ENCODE peak calls at places on chromosomes 4 and X, in six cellular contexts. O is HepG2, U is trophoblast cell, I is fibroblast of lung, F is GM23248, J is HCT116. A is an unnamed sample.

GRCh38 chr4:147312376-147313046 is 168.4 kb upstream of the EDNRA start:
- DNase-seq in O (no peak), U (no peak), I (peak), F (peak), J (no peak), A (no peak)

GRCh38 chr4:42570221-42570620 is 86.7 kb downstream of the ATP8A1 start:
- DNase-seq in O (no peak), U (no peak), I (no peak), F (no peak), J (no peak), A (peak)

GRCh38 chr4:173468314-173468713 is 61.7 kb downstream of the HAND2 start:
- DNase-seq in O (no peak), U (no peak), I (no peak), F (no peak), J (no peak), A (no peak)

GRCh38 chr4:83043801-83044407 is 8.9 kb downstream of the COPS4 start:
- DNase-seq in O (no peak), U (no peak), I (peak), F (peak), J (no peak), A (no peak)

GRCh38 chr4:80336582-80336981 is 1.1 kb downstream of the CFAP299 start:
- DNase-seq in O (peak), U (peak), I (peak), F (peak), J (peak), A (peak)

GRCh38 chr4:168631241-168632151 is 134.6 kb downstream of the PALLD start:
- DNase-seq in O (no peak), U (peak), I (peak), F (peak), J (no peak), A (peak)

GRCh38 chr4:182975806-182976205 is 58.6 kb upstream of the DCTD start:
- DNase-seq in O (no peak), U (peak), I (peak), F (peak), J (peak), A (no peak)

GRCh38 chrX:39677987-39678840 is 419.5 kb downstream of the BCOR start:
- DNase-seq in O (no peak), U (no peak), I (no peak), F (no peak), J (no peak), A (no peak)

GRCh38 chrX:39619182-39620009 is 478.4 kb downstream of the BCOR start:
- DNase-seq in O (no peak), U (peak), I (no peak), F (no peak), J (no peak), A (peak)

GRCh38 chrX:1925053-1925481 is 310.2 kb downstream of the ASMT start:
- DNase-seq in O (no peak), U (no peak), I (no peak), F (no peak), J (no peak), A (peak)

GRCh38 chr4:148808416-148808815 is 366.2 kb upstream of the NR3C2 start:
- DNase-seq in O (no peak), U (no peak), I (no peak), F (no peak), J (no peak), A (no peak)

GRCh38 chr4:74202062-74202586 is 44.2 kb downstream of the MTHFD2L start:
- DNase-seq in O (peak), U (no peak), I (peak), F (no peak), J (no peak), A (peak)

GRCh38 chr4:126023946-126024345 is 709.2 kb downstream of the FAT4 start:
- DNase-seq in O (no peak), U (peak), I (peak), F (peak), J (no peak), A (no peak)

GRCh38 chr4:88007304-88008132 is at the start of gene PKD2:
- DNase-seq in O (no peak), U (peak), I (peak), F (peak), J (peak), A (peak)

GRCh38 chr4:95637047-95637600 is 88.4 kb upstream of the UNC5C start:
- DNase-seq in O (no peak), U (peak), I (peak), F (no peak), J (no peak), A (peak)

GRCh38 chr4:153916273-153916755 is 127.4 kb upstream of the SFRP2 start:
- DNase-seq in O (no peak), U (no peak), I (no peak), F (peak), J (no peak), A (no peak)

GRCh38 chr4:127778102-127778501 is 4.0 kb upstream of the HSPA4L start:
- DNase-seq in O (peak), U (no peak), I (no peak), F (no peak), J (no peak), A (no peak)

GRCh38 chr4:155974476-155974749 is 20.7 kb upstream of the CTSO start:
- DNase-seq in O (no peak), U (no peak), I (no peak), F (no peak), J (no peak), A (no peak)

GRCh38 chr4:26150948-26151347 is 169.9 kb upstream of the RBPJ start:
- DNase-seq in O (no peak), U (peak), I (peak), F (peak), J (no peak), A (no peak)

GRCh38 chrX:70359458-70359857 is 63.7 kb upstream of the GDPD2 start:
- DNase-seq in O (no peak), U (no peak), I (no peak), F (no peak), J (no peak), A (no peak)

GRCh38 chrX:70354726-70355125 is 64.8 kb downstream of the KIF4A start:
- DNase-seq in O (no peak), U (no peak), I (no peak), F (no peak), J (no peak), A (no peak)

DNA sequence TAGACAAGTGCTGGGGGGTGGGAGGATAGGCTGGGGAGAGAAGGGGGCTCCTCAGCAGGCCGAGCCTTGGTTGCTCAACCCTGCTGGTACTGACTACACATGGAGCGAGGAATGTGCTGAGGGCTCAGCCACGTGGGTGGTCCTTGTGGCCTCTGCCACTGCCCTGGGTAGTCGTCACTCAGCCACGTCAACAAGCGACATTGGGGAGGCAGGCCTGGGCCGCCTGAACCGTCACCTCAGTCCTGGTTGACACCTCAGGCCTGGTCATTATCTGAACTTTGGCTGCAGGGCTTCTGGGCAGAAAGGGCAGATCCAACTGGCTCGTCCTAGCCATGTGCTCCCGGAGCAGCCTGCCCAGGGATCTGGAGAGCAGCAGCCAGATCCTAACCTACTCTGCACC is 62.7 kb upstream of the GDPD2 start:
- DNase-seq in O (no peak), U (peak), I (no peak), F (no peak), J (no peak), A (no peak)
- H3K4me2 ChIP-seq in O (no peak), U (no peak), I (no peak), F (no peak), J (no peak), A (no peak)

DNA sequence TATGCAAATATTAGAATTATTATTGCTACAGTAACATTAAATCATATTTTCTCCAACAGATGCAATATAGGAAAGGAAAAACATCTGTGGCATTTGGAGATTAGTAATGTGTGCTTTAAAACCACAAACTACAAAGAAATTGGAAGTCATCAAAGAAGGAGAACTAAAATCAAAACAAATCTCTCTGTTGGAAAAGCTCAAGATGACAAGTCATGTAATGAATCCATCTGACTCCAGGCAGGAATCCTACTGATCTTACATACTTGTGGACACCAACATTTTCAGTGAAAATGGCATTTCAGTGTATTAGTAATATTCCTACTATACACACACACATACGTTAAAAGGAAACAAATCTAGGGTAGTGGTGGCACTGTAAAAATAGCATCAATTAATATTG is 98.2 kb downstream of the SLC39A8 start:
- DNase-seq in O (no peak), U (no peak), I (no peak), F (peak), J (no peak), A (no peak)
- H3K4me2 ChIP-seq in O (no peak), U (no peak), I (no peak), F (no peak), J (no peak), A (no peak)

DNA sequence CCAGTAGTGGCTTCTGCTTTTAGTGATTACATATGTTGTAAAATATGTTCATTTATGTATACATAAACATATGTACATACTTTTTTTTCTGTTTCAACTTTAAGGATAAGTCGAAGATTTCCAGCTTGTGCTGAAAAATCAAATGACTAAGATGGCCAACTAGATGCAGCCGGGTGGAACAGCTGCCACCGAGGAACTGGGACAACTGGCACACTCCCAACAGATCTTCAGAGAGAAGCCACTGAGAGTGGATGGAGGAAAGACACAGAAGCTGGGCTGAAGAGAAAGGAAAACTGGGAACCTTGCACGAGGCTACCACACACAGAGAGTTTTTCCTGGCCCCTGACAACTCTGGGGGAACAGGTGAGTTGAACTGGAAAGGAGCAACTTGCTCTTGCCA is 207.5 kb downstream of the FAM47B start:
- DNase-seq in O (no peak), U (no peak), I (no peak), F (no peak), J (no peak), A (no peak)
- H3K4me2 ChIP-seq in O (no peak), U (no peak), I (no peak), F (no peak), J (no peak), A (no peak)

GRCh38 chr4:3531887-3532713 is at the start of gene LRPAP1:
- DNase-seq in O (peak), U (peak), I (peak), F (peak), J (peak), A (peak)

GRCh38 chr4:3530663-3531254 is 1.5 kb downstream of the LRPAP1 start:
- DNase-seq in O (no peak), U (no peak), I (no peak), F (no peak), J (no peak), A (peak)

GRCh38 chr4:3531306-3531886 is 826 bp downstream of the LRPAP1 start:
- DNase-seq in O (no peak), U (peak), I (peak), F (no peak), J (no peak), A (peak)

GRCh38 chr4:3533421-3533820 is 1.2 kb upstream of the LRPAP1 start:
- DNase-seq in O (no peak), U (no peak), I (no peak), F (no peak), J (no peak), A (no peak)

GRCh38 chr4:3532714-3533336 is 603 bp upstream of the LRPAP1 start:
- DNase-seq in O (no peak), U (no peak), I (no peak), F (peak), J (no peak), A (peak)
- H3K4me2 ChIP-seq in O (peak), U (peak), I (peak), F (peak), J (peak), A (peak)

DNA sequence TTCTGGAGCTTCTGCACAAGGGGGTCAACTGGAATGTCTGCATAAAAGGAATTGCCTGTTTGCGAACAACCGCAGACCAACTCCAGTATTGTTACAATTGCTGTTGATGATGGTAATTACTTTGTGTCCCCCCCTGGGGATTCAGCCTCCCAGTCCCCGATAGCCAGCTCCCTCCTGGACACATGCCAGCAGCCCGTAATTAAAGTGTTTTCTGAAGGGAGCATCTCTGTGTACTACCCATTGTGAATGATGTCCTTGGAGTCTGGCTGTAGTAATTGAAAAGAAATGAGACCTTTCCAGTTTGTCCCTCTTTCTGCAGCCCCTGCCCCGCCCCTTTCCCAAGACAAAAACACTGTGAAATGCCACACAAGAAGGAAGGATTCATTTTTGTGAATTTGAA is 377.1 kb upstream of the LCORL start:
- DNase-seq in O (no peak), U (peak), I (no peak), F (no peak), J (no peak), A (no peak)
- H3K4me2 ChIP-seq in O (no peak), U (peak), I (no peak), F (no peak), J (no peak), A (no peak)